ENCODE peak calls at places on chromosomes 3 and 15, in five cellular contexts. F, T, W, O and K are unnamed samples.

GRCh38 chr15:76470691-76471090 is 134.1 kb downstream of the ISL2 start:
- DNase-seq in F (no peak), T (no peak), W (no peak), O (no peak), K (no peak)

GRCh38 chr3:463793-464192 is 267.2 kb downstream of the CHL1 start:
- DNase-seq in F (no peak), T (no peak), W (no peak), O (no peak), K (no peak)

GRCh38 chr3:151890721-151891141 is 17.3 kb downstream of the SUCNR1 start:
- DNase-seq in F (peak; percentile 98), T (peak; percentile 94), W (no peak), O (no peak), K (no peak)

GRCh38 chr3:184295771-184296170 is 3.3 kb upstream of the PSMD2 start:
- DNase-seq in F (no peak), T (no peak), W (no peak), O (no peak), K (peak; percentile 76)

GRCh38 chr3:127541320-127541719 is 49.2 kb downstream of the TPRA1 start:
- DNase-seq in F (no peak), T (peak; percentile 75), W (no peak), O (no peak), K (no peak)

GRCh38 chr15:60244813-60245212 is 153.0 kb downstream of the ANXA2 start:
- DNase-seq in F (no peak), T (no peak), W (no peak), O (no peak), K (no peak)

GRCh38 chr3:135622657-135623056 is 342.9 kb upstream of the PPP2R3A start:
- DNase-seq in F (no peak), T (no peak), W (no peak), O (no peak), K (no peak)

GRCh38 chr15:26260517-26261133 is 397.5 kb upstream of the ATP10A start:
- DNase-seq in F (no peak), T (peak; percentile 40), W (peak; percentile 38), O (peak; percentile 8), K (peak; percentile 36)

GRCh38 chr3:10354373-10355015 is 33.6 kb upstream of the SEC13 start:
- DNase-seq in F (no peak), T (no peak), W (no peak), O (no peak), K (no peak)

GRCh38 chr15:70196314-70197291 is 98.9 kb upstream of the TLE3 start:
- DNase-seq in F (peak; percentile 99), T (peak; percentile 85), W (peak; percentile 46), O (no peak), K (no peak)

GRCh38 chr15:30649952-30650929 is 24.3 kb downstream of the ARHGAP11B start:
- DNase-seq in F (peak; percentile 50), T (no peak), W (no peak), O (no peak), K (no peak)

GRCh38 chr15:75410196-75410595 is 41.3 kb downstream of the SIN3A start:
- DNase-seq in F (no peak), T (no peak), W (no peak), O (no peak), K (no peak)

GRCh38 chr3:122004123-122004522 is 17.9 kb downstream of the ILDR1 start:
- DNase-seq in F (peak; percentile 66), T (no peak), W (no peak), O (no peak), K (no peak)

GRCh38 chr3:135325096-135325495 is 530.0 kb downstream of the EPHB1 start:
- DNase-seq in F (peak; percentile 15), T (peak; percentile 79), W (no peak), O (no peak), K (no peak)

GRCh38 chr3:129230311-129231019 is 18.9 kb upstream of the COPG1 start:
- DNase-seq in F (peak; percentile 96), T (no peak), W (peak; percentile 54), O (no peak), K (no peak)

GRCh38 chr15:74642328-74642723 is 26.7 kb downstream of the CLK3 start:
- DNase-seq in F (peak; percentile 45), T (no peak), W (no peak), O (no peak), K (no peak)

GRCh38 chr3:101849714-101850326 is 506 bp downstream of the NFKBIZ start:
- DNase-seq in F (no peak), T (peak; percentile 51), W (peak; percentile 67), O (peak; percentile 58), K (peak; percentile 87)

GRCh38 chr3:42830437-42831320 is 21.4 kb downstream of the ACKR2 start:
- DNase-seq in F (peak; percentile 54), T (peak; percentile 55), W (no peak), O (no peak), K (no peak)